ENCODE peak calls at places on chromosomes 13 and 19, in four cellular contexts. S, Q, D and L are unnamed samples.

GRCh38 chr13:101398191-101398590 is 18.1 kb downstream of the NALCN start:
- DNase-seq in S (no peak), D (no peak), Q (no peak), L (no peak)

GRCh38 chr19:558770-559439 is 13.5 kb upstream of the BSG start:
- DNase-seq in D (no peak), S (no peak), Q (peak; percentile 39), L (no peak)

GRCh38 chr13:68176486-68176885 is 946.4 kb upstream of the PCDH9 start:
- DNase-seq in S (no peak), Q (no peak), D (no peak), L (no peak)

GRCh38 chr13:34383728-34384127 is 558.3 kb upstream of the NBEA start:
- DNase-seq in S (no peak), Q (no peak), D (no peak), L (no peak)

GRCh38 chr19:3816566-3817218 is 30.5 kb upstream of the MATK start:
- DNase-seq in S (no peak), Q (peak; percentile 40), D (no peak), L (no peak)

GRCh38 chr19:2534374-2535050 is 58.6 kb downstream of the GADD45B start:
- DNase-seq in Q (no peak), S (no peak), D (no peak), L (no peak)

GRCh38 chr19:49407079-49407478 is 16.2 kb downstream of the PTH2 start:
- DNase-seq in D (no peak), S (no peak), Q (no peak), L (no peak)

GRCh38 chr19:602391-603301 is 13.0 kb downstream of the HCN2 start:
- DNase-seq in D (no peak), S (no peak), Q (no peak), L (no peak)

GRCh38 chr19:13604902-13605586 is 98.8 kb upstream of the CACNA1A start:
- DNase-seq in D (no peak), S (no peak), Q (no peak), L (no peak)

GRCh38 chr13:107882708-107883560 is 332.4 kb downstream of the LIG4 start:
- DNase-seq in Q (no peak), D (no peak), S (no peak), L (no peak)

DNA sequence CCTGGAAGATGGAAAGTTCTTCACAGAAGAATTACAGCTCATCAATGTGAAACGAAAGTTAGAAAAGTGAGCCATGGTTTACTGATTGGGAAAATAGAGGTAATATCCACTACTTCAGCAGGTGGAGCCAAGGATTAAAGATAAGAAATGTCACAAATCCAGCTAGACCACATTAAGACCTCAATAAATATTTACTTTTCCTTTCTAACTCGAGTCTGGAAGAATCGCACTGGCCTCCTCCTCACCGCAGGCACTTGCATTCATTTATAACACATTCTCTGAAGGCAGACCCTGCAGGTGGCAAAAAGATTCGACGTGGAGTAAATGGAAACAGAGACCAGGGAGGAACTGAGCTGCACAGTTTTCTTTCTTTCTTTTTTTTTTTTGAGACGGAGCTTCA is 7.4 kb downstream of the SLC35E1 start:
- DNase-seq in S (no peak), D (peak; percentile 55), Q (no peak), L (no peak)
- H3K27ac ChIP-seq in S (no peak overlapping the region), D (peak overlapping the region; percentile 85), Q (no peak overlapping the region), L (no peak overlapping the region)

GRCh38 chr19:5585461-5586299 is 17.9 kb upstream of the TINCR start:
- DNase-seq in Q (peak; percentile 94), S (peak; percentile 53), D (peak; percentile 65), L (no peak)
- H3K27ac ChIP-seq in Q (peak overlapping the region; percentile 86), S (no peak overlapping the region), D (peak overlapping the region; percentile 60), L (no peak overlapping the region)

GRCh38 chr19:38691938-38692457 is 44.5 kb downstream of the ACTN4 start:
- DNase-seq in Q (no peak), D (no peak), S (no peak), L (no peak)
- H3K27ac ChIP-seq in Q (peak overlapping the region; percentile 89), D (peak overlapping the region; percentile 74), S (no peak overlapping the region), L (peak overlapping the region; percentile 70)

DNA sequence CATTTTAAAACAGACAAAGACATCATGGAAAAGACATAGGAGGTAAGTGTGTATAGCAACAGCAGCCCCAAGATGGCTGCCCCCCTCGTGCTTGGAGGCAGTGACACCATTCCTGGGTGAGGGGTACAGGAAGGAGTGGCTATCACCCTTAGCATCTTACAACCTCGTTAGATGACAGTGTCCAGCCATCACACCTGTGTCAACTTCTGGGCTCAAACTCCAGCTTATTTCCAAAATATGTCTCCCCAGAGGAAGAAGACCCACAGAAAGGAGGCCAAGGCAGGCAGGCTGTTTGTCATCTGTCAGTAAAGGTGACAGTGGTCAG is 27.5 kb downstream of the EPS15L1 start:
- DNase-seq in S (no peak), Q (no peak), D (no peak), L (no peak)
- H3K27ac ChIP-seq in S (no peak overlapping the region), Q (no peak overlapping the region), D (no peak overlapping the region), L (no peak overlapping the region)

GRCh38 chr13:112358156-112358555 is 18.0 kb upstream of the SPACA7 start:
- DNase-seq in D (no peak), S (no peak), Q (no peak), L (no peak)

GRCh38 chr13:112354330-112355273 is 21.6 kb upstream of the SPACA7 start:
- DNase-seq in S (no peak), Q (no peak), D (no peak), L (no peak)

GRCh38 chr13:112353856-112354255 is 22.3 kb upstream of the SPACA7 start:
- DNase-seq in D (no peak), Q (no peak), S (no peak), L (no peak)

GRCh38 chr13:112355274-112355843 is 20.8 kb upstream of the SPACA7 start:
- DNase-seq in S (no peak), D (no peak), Q (no peak), L (no peak)

GRCh38 chr13:112356190-112356589 is 20.0 kb upstream of the SPACA7 start:
- DNase-seq in D (no peak), Q (no peak), S (no peak), L (no peak)
- H3K27ac ChIP-seq in D (no peak overlapping the region), Q (no peak overlapping the region), S (no peak overlapping the region), L (no peak overlapping the region)